ENCODE peak calls at places on chromosome 11, in ten cellular contexts. W, N, E, D, G, T, K, J, P and V are unnamed samples.

GRCh38 chr11:24585192-24585591 is 88.3 kb downstream of the LUZP2 start:
- DNase-seq in D (peak), J (no peak), G (no peak), E (no peak), W (no peak), K (no peak), N (no peak), T (no peak), P (peak), V (no peak)

GRCh38 chr11:115939726-115940421 is 435.7 kb upstream of the CADM1 start:
- DNase-seq in G (no peak), J (no peak), T (no peak), E (no peak), K (no peak), W (no peak), N (no peak), P (no peak), D (no peak), V (no peak)

GRCh38 chr11:115222863-115223530 is 281.2 kb downstream of the CADM1 start:
- DNase-seq in J (no peak), K (no peak), W (no peak), G (no peak), D (no peak), E (no peak), T (no peak), N (no peak), P (no peak), V (no peak)

GRCh38 chr11:114137838-114138237 is 78.3 kb downstream of the ZBTB16 start:
- DNase-seq in G (peak), N (no peak), W (no peak), K (no peak), P (no peak), D (no peak), J (no peak), T (no peak), E (no peak), V (no peak)

GRCh38 chr11:9001736-9002135 is 2.1 kb downstream of the NRIP3 start:
- DNase-seq in T (no peak), D (peak), N (no peak), W (no peak), J (no peak), K (no peak), E (no peak), P (no peak), G (no peak), V (no peak)

GRCh38 chr11:92449780-92450179 is 225.2 kb downstream of the FAT3 start:
- DNase-seq in K (no peak), J (no peak), P (no peak), N (no peak), D (no peak), E (no peak), W (no peak), T (no peak), G (no peak), V (no peak)

GRCh38 chr11:118916842-118917388 is 8.8 kb downstream of the BCL9L start:
- DNase-seq in T (no peak), N (peak), G (peak), E (peak), W (no peak), P (peak), D (peak), K (no peak), J (no peak), V (no peak)

GRCh38 chr11:12794556-12795230 is 120.5 kb downstream of the TEAD1 start:
- DNase-seq in P (no peak), N (no peak), K (no peak), D (no peak), T (no peak), W (no peak), E (no peak), G (no peak), J (no peak), V (no peak)

GRCh38 chr11:19905280-19905853 is 192.7 kb downstream of the NAV2 start:
- DNase-seq in E (no peak), T (no peak), P (peak), K (no peak), J (no peak), N (no peak), D (peak), G (no peak), W (no peak), V (no peak)

GRCh38 chr11:36436084-36436483 is 74.0 kb downstream of the TRAF6 start:
- DNase-seq in E (peak), N (no peak), K (no peak), J (no peak), D (no peak), T (no peak), W (no peak), G (no peak), P (no peak), V (no peak)

GRCh38 chr11:118888398-118888797 is 4.7 kb downstream of the CXCR5 start:
- DNase-seq in P (no peak), W (no peak), G (no peak), E (no peak), T (no peak), K (no peak), D (no peak), N (no peak), J (no peak), V (no peak)

GRCh38 chr11:22337571-22338464 is at the start of gene SLC17A6:
- DNase-seq in N (no peak), K (no peak), P (peak), D (peak), T (no peak), W (no peak), G (peak), J (no peak), E (peak), V (no peak)

GRCh38 chr11:16494918-16495691 is 138.8 kb upstream of the SOX6 start:
- DNase-seq in T (no peak), N (no peak), W (no peak), G (no peak), K (no peak), J (no peak), D (no peak), P (no peak), E (no peak), V (no peak)

GRCh38 chr11:77119531-77119936 is 8.5 kb upstream of the MYO7A start:
- DNase-seq in P (no peak), N (no peak), D (no peak), E (no peak), J (no peak), T (no peak), W (peak), G (no peak), K (no peak), V (peak)

GRCh38 chr11:64372802-64373597 is 14.0 kb downstream of the RPS6KA4 start:
- DNase-seq in J (no peak), T (no peak), P (peak), D (no peak), G (peak), E (peak), N (no peak), K (peak), W (no peak), V (no peak)

GRCh38 chr11:64379160-64379559 is 20.2 kb downstream of the RPS6KA4 start:
- DNase-seq in N (no peak), K (no peak), T (no peak), D (no peak), G (no peak), J (no peak), W (no peak), E (peak), P (no peak), V (no peak)

GRCh38 chr11:64378335-64378884 is 19.4 kb downstream of the RPS6KA4 start:
- DNase-seq in E (peak), G (peak), D (no peak), W (no peak), P (no peak), K (no peak), T (no peak), J (no peak), N (peak), V (no peak)

GRCh38 chr11:64373598-64373974 is 14.6 kb downstream of the RPS6KA4 start:
- DNase-seq in T (no peak), E (no peak), K (no peak), D (no peak), P (no peak), J (no peak), W (no peak), N (no peak), G (no peak), V (no peak)

GRCh38 chr11:64376071-64376470 is 17.1 kb downstream of the RPS6KA4 start:
- DNase-seq in N (no peak), K (peak), P (no peak), D (no peak), E (no peak), G (no peak), W (peak), J (no peak), T (no peak), V (no peak)
- TF ChIP-seq POLR2A in N (no peak), K (no peak), P (no peak), D (no peak), E (no peak), G (no peak), W (no peak), J (no peak), T (no peak), V (no peak)

GRCh38 chr11:34633640-34633989 is 12.7 kb downstream of the EHF start:
- DNase-seq in E (no peak), D (no peak), G (no peak), P (no peak), N (no peak), T (no peak), J (no peak), W (no peak), K (no peak), V (no peak)

GRCh38 chr11:34636127-34636526 is 15.2 kb downstream of the EHF start:
- DNase-seq in N (no peak), E (no peak), W (no peak), K (no peak), J (no peak), P (no peak), G (no peak), T (no peak), D (no peak), V (no peak)

GRCh38 chr11:34632105-34632780 is 11.3 kb downstream of the EHF start:
- DNase-seq in J (no peak), P (peak), N (peak), T (peak), G (peak), K (no peak), W (no peak), E (no peak), D (no peak), V (no peak)

GRCh38 chr11:34631737-34632104 is 10.8 kb downstream of the EHF start:
- DNase-seq in K (no peak), N (peak), W (no peak), D (no peak), G (peak), E (no peak), P (no peak), T (peak), J (peak), V (peak)

DNA sequence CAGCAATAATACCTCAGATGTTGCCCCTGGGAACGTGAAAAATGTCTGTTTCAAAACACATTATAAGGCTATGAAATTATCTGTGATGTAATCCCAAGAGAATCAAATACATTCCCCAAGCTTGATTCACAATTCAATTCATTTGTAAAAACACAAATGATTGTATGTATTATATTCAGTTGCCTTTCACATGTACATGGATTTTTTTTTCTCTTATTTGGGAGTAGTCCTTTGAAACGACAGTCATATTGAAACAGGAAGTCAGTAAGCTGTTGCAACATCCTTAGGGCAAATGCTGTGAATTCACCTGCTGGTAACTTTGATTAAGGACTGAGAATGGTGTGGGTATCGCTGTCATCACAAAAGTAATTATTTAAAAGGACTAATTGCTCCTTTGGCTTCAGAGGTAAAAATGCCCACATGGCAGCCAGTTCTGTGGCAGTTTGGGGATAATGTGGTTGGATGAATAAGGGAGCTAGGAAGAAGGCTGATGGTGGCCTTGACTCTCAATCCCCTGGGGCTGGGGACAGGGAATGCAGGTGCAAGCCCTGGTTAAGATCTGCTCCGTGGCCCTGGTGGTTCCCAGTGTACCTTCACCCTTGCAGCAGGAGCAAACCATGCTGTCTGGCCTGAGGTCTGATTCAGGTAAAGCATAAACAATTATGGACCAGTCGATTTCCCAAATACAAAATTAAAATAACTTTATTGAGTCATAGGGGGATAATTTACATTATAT is 13.3 kb downstream of the EHF start:
- DNase-seq in W (no peak), K (no peak), D (peak), P (peak), N (no peak), T (no peak), G (peak), E (no peak), J (no peak), V (no peak)
- H3K27ac ChIP-seq in W (no peak), K (peak), D (no peak), P (peak), N (peak), T (peak), G (peak), E (no peak), J (peak), V (no peak)

GRCh38 chr11:67422894-67423293 is 5.4 kb upstream of the RPS6KB2 start:
- DNase-seq in T (no peak), W (no peak), N (no peak), E (no peak), P (no peak), D (no peak), J (no peak), K (no peak), G (no peak), V (no peak)
- TF ChIP-seq POLR2A in T (no peak), W (no peak), N (no peak), E (no peak), P (no peak), D (no peak), J (no peak), K (no peak), G (no peak), V (no peak)

GRCh38 chr11:2742201-2742600 is 42.4 kb upstream of the KCNQ1OT1 start:
- DNase-seq in N (no peak), G (no peak), J (no peak), P (no peak), K (no peak), D (no peak), E (no peak), T (no peak), W (peak), V (no peak)
- H3K27ac ChIP-seq in N (no peak), G (no peak), J (peak), P (peak), K (no peak), D (peak), E (no peak), T (no peak), W (no peak), V (no peak)

DNA sequence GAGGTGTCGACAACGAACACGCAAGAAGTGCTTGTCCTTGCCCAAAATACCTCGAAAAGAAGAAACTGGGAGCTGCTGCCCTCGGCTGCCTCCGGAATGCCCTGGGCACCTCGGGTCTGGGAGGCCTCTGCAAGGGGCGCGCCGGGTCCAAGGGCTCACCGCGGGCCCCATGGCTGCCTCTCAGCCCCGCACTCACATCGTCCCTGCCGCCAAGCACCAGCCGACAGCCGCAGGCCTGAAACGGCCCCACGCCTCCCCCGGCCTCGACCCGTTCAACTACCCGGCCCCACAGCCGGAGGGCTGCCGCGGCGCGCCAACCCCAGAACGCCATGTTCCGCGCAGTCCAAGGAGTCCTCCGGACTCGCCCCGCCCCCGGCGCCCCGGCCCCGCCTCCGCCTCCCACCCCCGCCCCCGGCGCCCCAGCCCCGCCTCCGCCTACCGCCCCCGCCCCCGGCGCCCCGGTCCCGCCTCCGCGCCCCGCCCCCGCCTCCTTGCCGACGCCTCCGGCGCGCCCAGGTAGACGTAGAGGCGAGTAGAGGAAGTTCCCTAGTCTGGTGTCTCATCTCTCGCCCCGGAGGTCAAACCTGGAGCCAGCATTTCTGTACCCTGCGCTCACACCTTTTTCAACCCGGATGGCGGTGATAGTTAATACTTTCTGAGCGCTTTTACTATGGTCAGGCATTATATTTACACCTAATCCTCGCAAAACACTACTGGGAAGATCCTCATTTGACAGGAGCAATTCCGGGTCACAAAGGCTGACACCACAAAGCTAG is at the start of gene SIRT3:
- DNase-seq in D (peak), N (peak), E (peak), K (peak), G (peak), T (peak), P (peak), W (peak), J (peak), V (peak)
- TF ChIP-seq POLR2A in D (peak), N (peak), E (no peak), K (no peak), G (peak), T (no peak), P (peak), W (peak), J (no peak), V (peak)

GRCh38 chr11:103699216-103699615 is 337.2 kb upstream of the DDI1 start:
- DNase-seq in P (no peak), J (no peak), E (no peak), G (no peak), N (no peak), K (no peak), W (no peak), D (no peak), T (no peak), V (no peak)

GRCh38 chr11:103699656-103700055 is 336.8 kb upstream of the DDI1 start:
- DNase-seq in J (no peak), D (no peak), T (no peak), K (no peak), G (no peak), P (no peak), E (no peak), N (no peak), W (no peak), V (no peak)

GRCh38 chr11:103703954-103704353 is 332.5 kb upstream of the DDI1 start:
- DNase-seq in W (no peak), T (no peak), J (no peak), K (no peak), E (no peak), G (no peak), D (no peak), N (no peak), P (no peak), V (no peak)

GRCh38 chr11:103700605-103701004 is 335.8 kb upstream of the DDI1 start:
- DNase-seq in E (no peak), K (no peak), J (no peak), N (no peak), G (no peak), D (peak), W (no peak), T (no peak), P (peak), V (no peak)

DNA sequence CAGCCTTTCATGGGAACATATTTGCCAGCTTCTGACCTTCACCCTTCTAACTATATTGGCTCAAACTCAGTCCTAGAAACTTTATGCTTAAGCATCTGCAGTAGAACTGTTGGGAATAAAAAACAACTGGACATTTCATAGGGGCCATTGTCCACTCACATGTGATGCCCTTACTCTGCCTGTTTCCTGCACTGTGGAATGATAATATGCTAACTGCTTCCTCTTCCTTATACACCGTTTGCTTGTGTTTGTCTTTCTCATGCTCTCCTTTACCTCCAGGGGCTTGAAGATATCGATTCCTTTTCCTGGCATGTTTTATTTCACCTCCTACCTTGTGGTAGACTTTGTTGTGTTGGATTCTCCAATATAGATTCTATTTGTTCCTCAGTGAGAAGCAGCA is 333.0 kb upstream of the DDI1 start:
- DNase-seq in E (no peak), K (no peak), W (no peak), J (no peak), G (no peak), N (no peak), P (no peak), T (no peak), D (no peak), V (no peak)
- H3K27ac ChIP-seq in E (no peak), K (no peak), W (no peak), J (no peak), G (peak), N (no peak), P (peak), T (no peak), D (no peak), V (no peak)